ENCODE peak calls at places on chromosomes 16 and 17, in four cellular contexts. Z is testis, L is foreskin keratinocyte, O is BE2C. B is an unnamed sample.

GRCh38 chr17:15436399-15437369 is 30.7 kb downstream of the CDRT4 start:
- DNase-seq in Z (peak; percentile 42), L (no peak), O (peak; percentile 38), B (no peak)

GRCh38 chr16:68079616-68080344 is 5.4 kb upstream of the NFATC3 start:
- DNase-seq in Z (peak; percentile 93), O (no peak), L (no peak), B (no peak)

GRCh38 chr16:84391151-84391873 is 23.0 kb downstream of the ATP2C2 start:
- DNase-seq in Z (no peak), L (no peak), O (no peak), B (no peak)

GRCh38 chr16:23863511-23864422 is 28.0 kb downstream of the PRKCB start:
- DNase-seq in O (no peak), Z (no peak), L (no peak), B (no peak)

GRCh38 chr16:66844009-66844341 is 239 bp upstream of the CA7 start:
- DNase-seq in O (no peak), L (no peak), Z (no peak), B (no peak)

GRCh38 chr17:72237223-72237622 is 116.4 kb downstream of the SOX9 start:
- DNase-seq in O (no peak), Z (no peak), L (no peak), B (no peak)

GRCh38 chr16:59849716-59850115 is 1115.6 kb upstream of the GOT2 start:
- DNase-seq in L (no peak), O (no peak), Z (no peak), B (no peak)

GRCh38 chr16:77374384-77374783 is 60.5 kb downstream of the ADAMTS18 start:
- DNase-seq in O (no peak), L (no peak), Z (no peak), B (no peak)

GRCh38 chr17:2343421-2343820 is 6.1 kb downstream of the SGSM2 start:
- DNase-seq in O (no peak), Z (no peak), L (no peak), B (no peak)

GRCh38 chr16:72921620-72922019 is 126.3 kb downstream of the ZFHX3 start:
- DNase-seq in O (peak; percentile 97), L (no peak), Z (peak; percentile 54), B (no peak)

GRCh38 chr17:5854871-5855554 is 215.2 kb upstream of the WSCD1 start:
- DNase-seq in L (no peak), O (no peak), Z (no peak), B (no peak)

GRCh38 chr16:55401036-55401435 is 77.0 kb downstream of the IRX6 start:
- DNase-seq in O (no peak), Z (no peak), L (no peak), B (no peak)

GRCh38 chr17:81726004-81726403 is 13.9 kb downstream of the SLC25A10 start:
- DNase-seq in O (no peak), L (no peak), Z (no peak), B (no peak)

GRCh38 chr17:20089795-20090547 is 80.8 kb downstream of the SPECC1 start:
- DNase-seq in L (no peak), Z (peak; percentile 10), O (no peak), B (no peak)

GRCh38 chr17:51516924-51517323 is 256.6 kb downstream of the UTP18 start:
- DNase-seq in Z (no peak), O (no peak), L (no peak), B (no peak)

GRCh38 chr17:182164-182751 is 808 bp upstream of the DOC2B start:
- DNase-seq in O (no peak), Z (no peak), L (no peak), B (no peak)

GRCh38 chr16:22318690-22319358 is 21.6 kb downstream of the POLR3E start:
- DNase-seq in L (no peak), Z (peak; percentile 40), O (peak; percentile 49), B (no peak)

GRCh38 chr17:34246436-34246835 is 8.6 kb upstream of the CCL2 start:
- DNase-seq in L (no peak), Z (no peak), O (no peak), B (no peak)

GRCh38 chr17:259341-259976 is 78.0 kb upstream of the DOC2B start:
- DNase-seq in O (no peak), Z (no peak), L (no peak), B (no peak)

GRCh38 chr17:68600123-68600880 is 865 bp downstream of the FAM20A start:
- DNase-seq in O (peak; percentile 9), Z (peak; percentile 59), L (no peak), B (no peak)

GRCh38 chr16:22739077-22739476 is 74.9 kb upstream of the HS3ST2 start:
- DNase-seq in Z (no peak), L (no peak), O (no peak), B (no peak)

GRCh38 chr16:49839462-49839825 is 16.5 kb downstream of the ZNF423 start:
- DNase-seq in O (no peak), L (no peak), Z (no peak), B (no peak)

GRCh38 chr16:11857161-11857560 is 5.8 kb upstream of the RSL1D1 start:
- DNase-seq in L (no peak), O (no peak), Z (no peak), B (no peak)

GRCh38 chr16:57379579-57379978 is 7.3 kb downstream of the CX3CL1 start:
- DNase-seq in O (peak; percentile 73), L (no peak), Z (no peak), B (no peak)

GRCh38 chr17:77873518-77874302 is 84.8 kb upstream of the TNRC6C start:
- DNase-seq in O (peak; percentile 42), L (no peak), Z (no peak), B (no peak)

GRCh38 chr17:35578195-35578928 is at the start of gene PEX12:
- DNase-seq in Z (peak; percentile 98), O (peak; percentile 85), L (peak; percentile 64), B (peak; percentile 49)

GRCh38 chr16:66862023-66862520 is 17.9 kb downstream of the CA7 start:
- DNase-seq in L (no peak), O (no peak), Z (no peak), B (no peak)

GRCh38 chr16:69565611-69566436 is at the start of gene NFAT5:
- DNase-seq in O (peak; percentile 94), L (no peak), Z (peak; percentile 94), B (peak; percentile 38)

GRCh38 chr16:46717692-46718091 is 28.2 kb downstream of the ORC6 start:
- DNase-seq in Z (no peak), O (no peak), L (no peak), B (no peak)

GRCh38 chr17:69473801-69474170 is 59.3 kb downstream of the MAP2K6 start:
- DNase-seq in O (no peak), Z (no peak), L (peak; percentile 34), B (no peak)

GRCh38 chr16:19130852-19131808 is 17.4 kb downstream of the ITPRIPL2 start:
- DNase-seq in L (no peak), O (no peak), Z (peak; percentile 31), B (peak; percentile 71)

GRCh38 chr17:29007456-29008455 is 1.9 kb upstream of the SEZ6 start:
- DNase-seq in Z (no peak), O (no peak), L (peak; percentile 44), B (no peak)

GRCh38 chr16:30844671-30845449 is 49.0 kb downstream of the BCL7C start:
- DNase-seq in O (peak; percentile 89), L (peak; percentile 37), Z (peak; percentile 90), B (peak; percentile 86)
- TF ChIP-seq CTCF in O (peak; percentile 98), L (peak; percentile 96), Z (peak; percentile 86), B (peak; percentile 89)

GRCh38 chr17:79065105-79065670 is 9.4 kb upstream of the ENGASE start:
- DNase-seq in L (no peak), Z (peak; percentile 55), O (peak; percentile 67), B (no peak)
- TF ChIP-seq CTCF in L (peak; percentile 71), Z (peak; percentile 47), O (peak; percentile 81), B (peak; percentile 45)

GRCh38 chr16:1509307-1510221 is 16.4 kb downstream of the TELO2 start:
- DNase-seq in Z (no peak), O (peak; percentile 93), L (no peak), B (no peak)

GRCh38 chr16:1511662-1512061 is 18.5 kb downstream of the TELO2 start:
- DNase-seq in L (no peak), Z (no peak), O (no peak), B (no peak)

GRCh38 chr16:1512174-1512573 is 19.0 kb downstream of the TELO2 start:
- DNase-seq in L (no peak), O (no peak), Z (no peak), B (no peak)

GRCh38 chr16:1510272-1510671 is 17.1 kb downstream of the TELO2 start:
- DNase-seq in Z (no peak), L (no peak), O (no peak), B (no peak)

GRCh38 chr16:1510941-1511351 is 17.8 kb downstream of the TELO2 start:
- DNase-seq in L (no peak), Z (no peak), O (no peak), B (no peak)
- TF ChIP-seq CTCF in L (no peak), Z (no peak), O (no peak), B (no peak)

GRCh38 chr16:71367243-71367976 is 8.9 kb downstream of the CALB2 start:
- DNase-seq in L (no peak), O (peak; percentile 86), Z (peak; percentile 72), B (no peak)
- TF ChIP-seq CTCF in L (peak; percentile 64), O (peak; percentile 85), Z (peak; percentile 29), B (peak; percentile 48)

DNA sequence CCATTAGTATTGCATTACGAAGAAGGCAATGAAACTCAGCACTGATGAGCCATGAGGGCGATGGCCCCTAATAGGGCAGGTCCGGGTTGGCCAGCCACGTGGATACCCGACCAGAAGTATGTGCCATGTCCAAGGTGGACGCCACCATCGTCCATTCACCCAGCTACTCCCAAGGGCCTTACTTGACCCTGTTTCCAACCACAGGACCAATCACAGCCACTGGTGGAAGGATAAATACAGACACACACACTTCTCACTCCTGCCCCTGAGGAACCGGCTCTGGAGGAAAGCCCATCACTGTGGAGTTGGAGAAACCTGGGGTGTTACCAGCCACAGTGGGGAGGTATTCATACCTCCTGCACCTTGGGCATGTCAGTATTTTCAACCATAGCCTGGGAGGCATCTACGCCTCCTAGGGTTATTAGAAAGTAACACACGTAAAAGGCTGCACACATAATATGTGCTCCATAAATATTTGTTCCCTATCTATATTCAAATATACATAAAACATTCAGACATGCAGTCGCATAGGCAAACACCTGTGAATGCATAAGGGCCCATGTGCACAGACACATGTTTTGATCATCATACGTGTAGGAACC is 5.4 kb upstream of the ITGA3 start:
- DNase-seq in O (no peak), L (no peak), Z (no peak), B (no peak)
- TF ChIP-seq CTCF in O (no peak), L (peak; percentile 51), Z (no peak), B (no peak)

GRCh38 chr17:65799869-65800268 is 238.4 kb upstream of the AXIN2 start:
- DNase-seq in L (no peak), O (no peak), Z (no peak), B (no peak)

GRCh38 chr17:65800655-65801054 is 239.2 kb upstream of the AXIN2 start:
- DNase-seq in L (no peak), Z (no peak), O (no peak), B (no peak)

GRCh38 chr17:65797101-65797500 is 235.7 kb upstream of the AXIN2 start:
- DNase-seq in L (no peak), Z (no peak), O (no peak), B (no peak)

GRCh38 chr17:65799454-65799853 is 238.0 kb upstream of the AXIN2 start:
- DNase-seq in L (no peak), Z (no peak), O (no peak), B (no peak)

DNA sequence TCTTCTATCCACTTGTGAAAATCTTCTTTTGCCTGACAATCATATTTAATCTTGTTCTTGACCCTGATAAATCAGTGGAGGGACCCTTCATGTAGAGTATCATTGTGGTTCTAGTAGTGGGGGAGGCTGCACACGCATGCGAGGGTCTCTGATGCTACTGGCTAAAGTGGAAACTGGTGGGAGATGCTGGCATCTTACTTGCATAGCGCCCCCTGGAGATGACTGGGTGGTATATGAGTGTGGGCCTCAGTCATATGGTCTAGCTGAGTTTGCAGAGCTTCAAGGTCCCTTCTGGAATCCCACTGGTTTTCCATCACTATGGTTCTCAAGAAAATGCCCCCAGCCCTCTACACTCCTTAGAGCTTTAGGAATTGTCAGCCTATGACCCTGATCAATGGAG is 236.4 kb upstream of the AXIN2 start:
- DNase-seq in Z (no peak), O (peak; percentile 23), L (no peak), B (no peak)
- TF ChIP-seq CTCF in Z (peak; percentile 23), O (peak; percentile 51), L (peak; percentile 31), B (peak; percentile 14)

B was measured in astrocyte of the cerebellum.